ENCODE peak calls at places on chromosomes 16 and 17, in nine cellular contexts. M is dorsolateral prefrontal cortex; P is foreskin fibroblast; K is SK-N-SH; X is activated CD4-positive, alpha-beta T cell treated with anti-CD3 and anti-CD28 coated beads, Interleukin-2, amount 10 ng/mL, durations not matched to agents 7 days and 5 days; N is PC-3; Y is NCI-H2029; L is cardiac muscle cell; Z is T-helper 1 cell. V is an unnamed sample.

GRCh38 chr17:60077672-60078519 is 825 bp downstream of the HEATR6 start:
- DNase-seq in M (no peak), P (peak), K (peak), X (no peak), N (no peak), Y (no peak), L (peak), Z (peak), V (peak)

GRCh38 chr16:68972720-68973119 is 129.4 kb downstream of the TANGO6 start:
- DNase-seq in M (no peak), P (peak), K (peak), X (no peak), N (peak), Y (no peak), L (peak), Z (no peak), V (no peak)

GRCh38 chr16:88738167-88739084 is 32.1 kb downstream of the CTU2 start:
- DNase-seq in M (no peak), P (no peak), K (no peak), X (no peak), N (no peak), Y (no peak), L (no peak), Z (no peak), V (no peak)

GRCh38 chr16:58243528-58244004 is 45.7 kb upstream of the CSNK2A2 start:
- DNase-seq in M (no peak), P (no peak), K (no peak), X (no peak), N (peak), Y (no peak), L (no peak), Z (no peak), V (no peak)

GRCh38 chr16:66298006-66298405 is 68.5 kb upstream of the CDH5 start:
- DNase-seq in M (no peak), P (no peak), K (no peak), X (no peak), N (no peak), Y (no peak), L (no peak), Z (no peak), V (no peak)

GRCh38 chr16:89473136-89473712 is 17.1 kb downstream of the ANKRD11 start:
- DNase-seq in M (no peak), P (no peak), K (no peak), X (no peak), N (no peak), Y (no peak), L (no peak), Z (no peak), V (no peak)

GRCh38 chr16:20956319-20956718 is 55.7 kb downstream of the LYRM1 start:
- DNase-seq in M (no peak), P (peak), K (no peak), X (no peak), N (peak), Y (no peak), L (peak), Z (no peak), V (no peak)

GRCh38 chr17:61862105-61862574 is 1.2 kb downstream of the BRIP1 start:
- DNase-seq in M (no peak), P (no peak), K (no peak), X (no peak), N (peak), Y (no peak), L (peak), Z (no peak), V (no peak)

GRCh38 chr17:38632334-38632733 is 26.6 kb upstream of the SRCIN1 start:
- DNase-seq in M (no peak), P (no peak), K (no peak), X (no peak), N (no peak), Y (no peak), L (no peak), Z (no peak), V (no peak)

GRCh38 chr17:6556121-6557039 is at the start of gene PITPNM3:
- DNase-seq in M (no peak), P (no peak), K (peak), X (no peak), N (peak), Y (no peak), L (no peak), Z (no peak), V (no peak)

GRCh38 chr17:7404737-7405412 is 978 bp upstream of the TMEM256 start:
- DNase-seq in M (no peak), P (no peak), K (peak), X (peak), N (no peak), Y (no peak), L (peak), Z (no peak), V (no peak)

GRCh38 chr16:46972429-46972970 is 974 bp downstream of the DNAJA2 start:
- DNase-seq in M (no peak), P (no peak), K (peak), X (no peak), N (peak), Y (peak), L (peak), Z (no peak), V (peak)

GRCh38 chr16:74034862-74035261 is 261.8 kb upstream of the PSMD7 start:
- DNase-seq in M (no peak), P (no peak), K (peak), X (no peak), N (peak), Y (no peak), L (peak), Z (no peak), V (no peak)

GRCh38 chr17:69723316-69723715 is 308.8 kb downstream of the MAP2K6 start:
- DNase-seq in M (no peak), P (no peak), K (no peak), X (no peak), N (no peak), Y (no peak), L (no peak), Z (no peak), V (no peak)

GRCh38 chr17:6786618-6787017 is 10.6 kb downstream of the FBXO39 start:
- DNase-seq in M (no peak), P (peak), K (no peak), X (no peak), N (peak), Y (no peak), L (peak), Z (no peak), V (no peak)

GRCh38 chr17:19331553-19332245 is 30.8 kb downstream of the B9D1 start:
- DNase-seq in M (no peak), P (no peak), K (no peak), X (no peak), N (no peak), Y (no peak), L (no peak), Z (no peak), V (no peak)